ENCODE peak calls at places on chromosomes 7 and 10, in nine cellular contexts. Q is pancreas, Z is uterus, P is B cell, F is IMR-90, J is hepatocyte, E is nephron progenitor cell, O is tibial artery, H is heart right ventricle. C is an unnamed sample.

GRCh38 chr7:138258194-138258554 is 181.9 kb downstream of the AKR1D1 start:
- DNase-seq in J (no peak), O (no peak), Z (no peak), H (no peak), P (no peak), F (no peak), E (no peak), Q (no peak), C (no peak)

GRCh38 chr10:60312818-60313588 is 76.7 kb downstream of the ANK3 start:
- DNase-seq in H (no peak), J (no peak), O (no peak), F (peak; percentile 82), P (no peak), E (no peak), Q (no peak), Z (no peak), C (no peak)

GRCh38 chr7:128075536-128076095 is 44.4 kb upstream of the LRRC4 start:
- DNase-seq in O (no peak), Z (no peak), E (peak; percentile 26), Q (no peak), H (no peak), F (no peak), J (no peak), P (no peak), C (no peak)

GRCh38 chr7:106606120-106606519 is 54.8 kb downstream of the CCDC71L start:
- DNase-seq in E (no peak), H (no peak), Z (no peak), P (no peak), O (no peak), Q (no peak), J (no peak), F (no peak), C (no peak)

GRCh38 chr10:49518982-49519578 is 19.8 kb downstream of the ERCC6 start:
- DNase-seq in Q (no peak), F (peak; percentile 54), H (no peak), Z (no peak), O (no peak), P (no peak), E (peak; percentile 40), J (peak; percentile 59), C (no peak)

GRCh38 chr7:68438016-68438415 is 1160.3 kb upstream of the AUTS2 start:
- DNase-seq in Z (no peak), Q (no peak), O (no peak), H (no peak), J (no peak), P (no peak), E (no peak), F (no peak), C (no peak)

GRCh38 chr10:91567815-91568214 is 65.1 kb downstream of the PPP1R3C start:
- DNase-seq in J (no peak), E (no peak), H (no peak), P (no peak), Z (no peak), O (no peak), Q (no peak), F (no peak), C (no peak)

GRCh38 chr7:47375590-47375989 is 206.3 kb downstream of the TNS3 start:
- DNase-seq in P (no peak), Z (no peak), F (peak; percentile 26), Q (no peak), J (no peak), O (peak; percentile 62), H (no peak), E (no peak), C (no peak)

GRCh38 chr10:2744547-2745212 is 322.7 kb upstream of the PFKP start:
- DNase-seq in F (no peak), P (no peak), Q (no peak), H (no peak), E (no peak), Z (no peak), O (no peak), J (no peak), C (no peak)

GRCh38 chr10:30765022-30765610 is 135.6 kb upstream of the LYZL2 start:
- DNase-seq in O (no peak), J (no peak), Q (no peak), F (no peak), H (no peak), P (no peak), E (no peak), Z (no peak), C (no peak)

GRCh38 chr7:30474893-30475292 is 3.7 kb downstream of the NOD1 start:
- DNase-seq in Z (no peak), Q (no peak), P (no peak), E (no peak), H (no peak), O (no peak), F (peak; percentile 84), J (no peak), C (no peak)

DNA sequence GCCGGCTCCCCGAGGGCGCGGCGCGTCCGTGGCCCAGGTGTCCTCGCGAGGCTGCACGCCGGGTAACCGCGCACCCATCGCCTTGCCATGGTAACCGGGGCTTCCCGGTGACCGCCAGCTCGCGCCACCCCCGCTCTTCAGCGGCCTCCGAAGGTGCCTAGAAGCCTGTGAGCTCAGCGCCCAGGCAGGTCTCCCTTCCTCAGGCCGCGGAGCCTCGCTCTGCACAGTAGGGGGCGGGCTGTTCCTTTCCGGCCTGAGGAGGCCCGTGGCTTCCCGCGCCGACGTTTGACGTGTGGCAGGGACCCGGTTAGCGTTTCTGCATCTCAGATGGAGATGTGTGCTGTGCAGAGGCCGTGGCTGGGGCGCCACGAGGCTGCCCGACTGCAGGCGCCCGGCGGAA is 117.1 kb downstream of the DYNC2I1 start:
- DNase-seq in E (peak; percentile 46), Z (no peak), Q (peak; percentile 74), H (no peak), P (no peak), J (peak; percentile 86), F (no peak), O (no peak), C (no peak)
- TF ChIP-seq CTCF in E (peak; percentile 30), Z (no peak), Q (no peak), H (peak; percentile 55), P (no peak), J (peak; percentile 70), F (no peak), O (peak; percentile 38), C (no peak)

GRCh38 chr7:72406820-72407403 is 5.2 kb downstream of the CALN1 start:
- DNase-seq in Q (no peak), J (no peak), P (no peak), O (no peak), Z (no peak), E (no peak), H (no peak), F (no peak), C (no peak)
- TF ChIP-seq CTCF in Q (no peak), J (no peak), P (no peak), O (no peak), Z (no peak), E (no peak), H (no peak), F (no peak), C (no peak)

GRCh38 chr7:25007668-25008067 is 27.7 kb upstream of the OSBPL3 start:
- DNase-seq in O (no peak), Z (no peak), F (no peak), P (no peak), J (no peak), E (no peak), H (no peak), Q (no peak), C (no peak)
- TF ChIP-seq CTCF in O (no peak), Z (no peak), F (no peak), P (no peak), J (no peak), E (no peak), H (no peak), Q (no peak), C (no peak)

GRCh38 chr10:132395704-132396494 is 1.1 kb upstream of the PWWP2B start:
- DNase-seq in E (peak; percentile 84), J (peak; percentile 88), Q (peak; percentile 94), O (peak; percentile 89), H (peak; percentile 83), Z (peak; percentile 67), F (no peak), P (peak; percentile 56), C (no peak)

GRCh38 chr10:132397671-132398565 is 918 bp downstream of the PWWP2B start:
- DNase-seq in H (peak; percentile 47), P (peak; percentile 70), E (no peak), O (no peak), J (peak; percentile 68), Q (peak; percentile 89), F (peak; percentile 47), Z (no peak), C (no peak)

GRCh38 chr10:132397036-132397541 is at the start of gene PWWP2B:
- DNase-seq in P (peak; percentile 52), F (peak; percentile 19), E (peak; percentile 71), J (peak; percentile 85), Z (peak; percentile 64), O (no peak), H (peak; percentile 71), Q (peak; percentile 79), C (no peak)

GRCh38 chr10:132394936-132395703 is 1.9 kb upstream of the PWWP2B start:
- DNase-seq in O (no peak), Z (no peak), E (no peak), P (no peak), Q (peak; percentile 80), H (peak; percentile 12), J (no peak), F (no peak), C (no peak)

GRCh38 chr10:132396495-132397035 is 435 bp upstream of the PWWP2B start:
- DNase-seq in J (peak; percentile 90), F (peak; percentile 31), E (peak; percentile 78), O (peak; percentile 83), Q (peak; percentile 90), H (peak; percentile 73), P (peak; percentile 71), Z (peak; percentile 68), C (no peak)
- TF ChIP-seq CTCF in J (peak; percentile 24), F (peak; percentile 44), E (no peak), O (peak; percentile 36), Q (no peak), H (peak; percentile 34), P (peak; percentile 39), Z (no peak), C (peak; percentile 33)

GRCh38 chr7:85829817-85830432 is 643.1 kb upstream of the SEMA3D start:
- DNase-seq in E (no peak), Z (no peak), P (no peak), Q (no peak), H (no peak), O (no peak), J (peak; percentile 37), F (peak; percentile 11), C (no peak)
- TF ChIP-seq CTCF in E (no peak), Z (no peak), P (no peak), Q (no peak), H (no peak), O (no peak), J (peak; percentile 70), F (peak; percentile 52), C (no peak)